ENCODE peak calls at places on chromosomes 3 and 15, in nine cellular contexts. G, W, S, J, E, C, F, Z and P are unnamed samples.
A peak's percentile ranks its signal among the peaks of the same experiment; 100 is the strongest.

GRCh38 chr3:146468234-146468931 is 978 bp downstream of the PLSCR2 start:
- DNase-seq in S (no peak), Z (no peak), J (peak; percentile 14), E (no peak), C (no peak), F (no peak), W (no peak), G (no peak), P (peak; percentile 21)

GRCh38 chr3:124837065-124837464 is 50.1 kb downstream of the ITGB5 start:
- DNase-seq in G (no peak), J (no peak), F (no peak), W (no peak), E (no peak), S (no peak), Z (no peak), C (no peak), P (no peak)

GRCh38 chr3:125482406-125482805 is 37.6 kb downstream of the SNX4 start:
- DNase-seq in C (no peak), W (no peak), E (no peak), G (no peak), F (no peak), Z (no peak), S (no peak), J (no peak), P (no peak)

GRCh38 chr15:59400103-59400813 is 27.6 kb upstream of the MYO1E start:
- DNase-seq in Z (no peak), E (no peak), J (no peak), G (no peak), S (no peak), W (no peak), C (no peak), F (no peak), P (no peak)

GRCh38 chr3:197023241-197023997 is 6.2 kb downstream of the MELTF start:
- DNase-seq in W (no peak), F (peak; percentile 62), G (no peak), Z (no peak), C (no peak), S (no peak), J (no peak), E (no peak), P (peak; percentile 44)

GRCh38 chr3:11591006-11591360 is 52.7 kb downstream of the VGLL4 start:
- DNase-seq in F (peak; percentile 51), Z (no peak), J (peak; percentile 48), C (no peak), S (no peak), E (no peak), W (no peak), G (no peak), P (no peak)

GRCh38 chr15:100785181-100786138 is 94.2 kb upstream of the ALDH1A3 start:
- DNase-seq in C (no peak), Z (no peak), W (no peak), S (no peak), J (no peak), E (no peak), G (no peak), F (no peak), P (peak; percentile 6)

GRCh38 chr3:113275876-113276580 is 64.7 kb downstream of the BOC start:
- DNase-seq in G (no peak), E (no peak), S (no peak), Z (peak; percentile 6), W (no peak), F (peak; percentile 68), J (peak; percentile 89), C (no peak), P (peak; percentile 85)

GRCh38 chr3:93931597-93932229 is 42.0 kb downstream of the PROS1 start:
- DNase-seq in J (no peak), E (no peak), G (no peak), C (no peak), Z (no peak), W (no peak), F (no peak), S (no peak), P (no peak)

GRCh38 chr15:80418892-80419537 is 14.8 kb downstream of the ARNT2 start:
- DNase-seq in J (peak; percentile 61), C (no peak), F (peak; percentile 73), G (peak; percentile 41), E (no peak), Z (no peak), W (no peak), S (peak; percentile 40), P (peak; percentile 65)

GRCh38 chr3:175571096-175571495 is 712.0 kb downstream of the NAALADL2 start:
- DNase-seq in W (no peak), F (no peak), S (no peak), C (no peak), G (no peak), E (no peak), J (no peak), Z (no peak), P (no peak)

GRCh38 chr3:64120876-64121275 is 97.6 kb upstream of the PSMD6 start:
- DNase-seq in E (no peak), S (no peak), Z (no peak), G (no peak), C (no peak), F (no peak), J (no peak), W (no peak), P (no peak)

GRCh38 chr3:189839576-189839975 is 208.4 kb downstream of the TP63 start:
- DNase-seq in F (peak; percentile 53), G (no peak), J (peak; percentile 97), S (no peak), W (no peak), Z (no peak), E (no peak), C (no peak), P (peak; percentile 11)